ENCODE peak calls at places on chromosomes 3 and 15, in six cellular contexts. F is HS-27A, G is erythroblast, S is myocyte, Z is mesothelial cell of epicardium, K is T47D. X is an unnamed sample.

GRCh38 chr3:53024315-53024714 is 21.6 kb downstream of the SFMBT1 start:
- DNase-seq in F (no peak), G (no peak), S (no peak), Z (no peak), K (no peak), X (no peak)

GRCh38 chr3:195356151-195357086 is 85.5 kb upstream of the XXYLT1 start:
- DNase-seq in F (no peak), G (no peak), S (no peak), Z (no peak), K (no peak), X (no peak)

GRCh38 chr15:74291101-74292071 is 55.3 kb downstream of the CCDC33 start:
- DNase-seq in F (peak; percentile 80), G (peak; percentile 81), S (peak; percentile 80), Z (peak; percentile 96), K (peak; percentile 80), X (peak; percentile 82)

GRCh38 chr3:17158941-17159682 is 274.4 kb downstream of the PLCL2 start:
- DNase-seq in F (no peak), G (no peak), S (no peak), Z (no peak), K (no peak), X (no peak)

GRCh38 chr15:99703603-99704443 is 29.4 kb downstream of the LYSMD4 start:
- DNase-seq in F (peak; percentile 74), G (peak; percentile 93), S (peak; percentile 89), Z (no peak), K (peak; percentile 69), X (peak; percentile 95)

GRCh38 chr3:179136195-179136594 is 12.0 kb upstream of the PIK3CA start:
- DNase-seq in F (no peak), G (no peak), S (no peak), Z (no peak), K (no peak), X (no peak)

GRCh38 chr3:17645074-17645698 is 97.2 kb downstream of the TBC1D5 start:
- DNase-seq in F (no peak), G (peak; percentile 74), S (peak; percentile 71), Z (no peak), K (peak; percentile 77), X (peak; percentile 81)

GRCh38 chr3:141764041-141764440 is 833 bp downstream of the GRK7 start:
- DNase-seq in F (no peak), G (peak; percentile 9), S (no peak), Z (no peak), K (no peak), X (no peak)

GRCh38 chr3:195746751-195747150 is 26.0 kb downstream of the MUC20 start:
- DNase-seq in F (no peak), G (no peak), S (no peak), Z (no peak), K (no peak), X (no peak)

GRCh38 chr3:42739401-42740158 is 33.5 kb downstream of the CCDC13 start:
- DNase-seq in F (no peak), G (no peak), S (peak; percentile 95), Z (peak; percentile 32), K (no peak), X (no peak)

GRCh38 chr15:59170295-59170881 is 36.3 kb upstream of the LDHAL6B start:
- DNase-seq in F (no peak), G (no peak), S (peak; percentile 74), Z (no peak), K (peak; percentile 88), X (peak; percentile 80)

GRCh38 chr15:22981336-22981840 is 1.2 kb upstream of the CYFIP1 start:
- DNase-seq in F (no peak), G (no peak), S (no peak), Z (no peak), K (no peak), X (no peak)

GRCh38 chr15:78921940-78922339 is 22.9 kb downstream of the CTSH start:
- DNase-seq in F (no peak), G (no peak), S (no peak), Z (no peak), K (no peak), X (no peak)

GRCh38 chr15:31867536-31868442 is 162.5 kb upstream of the CHRNA7 start:
- DNase-seq in F (no peak), G (peak; percentile 83), S (peak; percentile 9), Z (peak; percentile 75), K (peak; percentile 60), X (peak; percentile 80)

GRCh38 chr15:39778031-39778430 is 4.6 kb downstream of the FSIP1 start:
- DNase-seq in F (no peak), G (no peak), S (no peak), Z (no peak), K (no peak), X (no peak)

GRCh38 chr3:61594978-61595687 is 33.8 kb downstream of the PTPRG start:
- DNase-seq in F (no peak), G (no peak), S (no peak), Z (no peak), K (no peak), X (no peak)

GRCh38 chr3:54086639-54087405 is 35.5 kb upstream of the CACNA2D3 start:
- DNase-seq in F (no peak), G (no peak), S (no peak), Z (no peak), K (no peak), X (no peak)

GRCh38 chr15:38714309-38715072 is 149.9 kb upstream of the RASGRP1 start:
- DNase-seq in F (peak; percentile 68), G (no peak), S (peak; percentile 92), Z (peak; percentile 45), K (no peak), X (peak; percentile 65)

GRCh38 chr3:7581831-7582230 is 720.9 kb downstream of the GRM7 start:
- DNase-seq in F (no peak), G (no peak), S (no peak), Z (no peak), K (no peak), X (no peak)

GRCh38 chr15:76206325-76206976 is 104.8 kb downstream of the ETFA start:
- DNase-seq in F (no peak), G (peak; percentile 27), S (peak; percentile 95), Z (peak; percentile 73), K (peak; percentile 66), X (peak; percentile 90)

GRCh38 chr15:40984963-40985362 is 31.7 kb downstream of the CHAC1 start:
- DNase-seq in F (peak; percentile 47), G (no peak), S (peak; percentile 94), Z (no peak), K (no peak), X (peak; percentile 30)

GRCh38 chr3:126552688-126553283 is 5.9 kb downstream of the C3orf22 start:
- DNase-seq in F (no peak), G (no peak), S (peak; percentile 77), Z (peak; percentile 32), K (no peak), X (no peak)

GRCh38 chr3:99808163-99808794 is 9.4 kb upstream of the CMSS1 start:
- DNase-seq in F (peak; percentile 61), G (peak; percentile 80), S (peak; percentile 79), Z (no peak), K (peak; percentile 81), X (peak; percentile 93)

GRCh38 chr15:59018833-59019232 is 31.4 kb downstream of the RNF111 start:
- DNase-seq in F (no peak), G (no peak), S (no peak), Z (no peak), K (no peak), X (no peak)

GRCh38 chr3:104281713-104282112 is 1085.0 kb upstream of the ALCAM start:
- DNase-seq in F (no peak), G (no peak), S (no peak), Z (no peak), K (no peak), X (no peak)

GRCh38 chr3:52451237-52452083 is 2.4 kb downstream of the TNNC1 start:
- DNase-seq in F (no peak), G (no peak), S (no peak), Z (no peak), K (no peak), X (no peak)

GRCh38 chr3:108296239-108296638 is at the start of gene HHLA2:
- DNase-seq in F (no peak), G (no peak), S (no peak), Z (no peak), K (no peak), X (no peak)

GRCh38 chr3:127172670-127173515 is 20.0 kb upstream of the PRR23E start:
- DNase-seq in F (peak; percentile 26), G (no peak), S (peak; percentile 38), Z (peak; percentile 61), K (no peak), X (peak; percentile 50)

GRCh38 chr3:152051501-152052404 is 178.3 kb downstream of the SUCNR1 start:
- DNase-seq in F (no peak), G (no peak), S (peak; percentile 15), Z (no peak), K (peak; percentile 28), X (no peak)

GRCh38 chr3:72271215-72271614 is 486.3 kb upstream of the PROK2 start:
- DNase-seq in F (no peak), G (peak; percentile 26), S (no peak), Z (no peak), K (no peak), X (peak; percentile 73)

GRCh38 chr3:111070772-111071256 is 802 bp upstream of the NECTIN3 start:
- DNase-seq in F (no peak), G (no peak), S (no peak), Z (no peak), K (no peak), X (peak; percentile 50)

X was measured in dermis blood vessel endothelial cell.